ENCODE peak calls at places on chromosomes 16 and 17, in eight cellular contexts. D is substantia nigra; O is HAP-1; E is neural crest cell; G is Ammon's horn; Z is stimulated activated CD8-positive, alpha-beta memory T cell treated with anti-CD3 and anti-CD28 coated beads, Interleukin-15, amount 100 ng/mL, for 24 hours; B is skeletal muscle cell; F is transverse colon. Y is an unnamed sample.

GRCh38 chr16:65697516-65697915 is 575.7 kb upstream of the CDH11 start:
- DNase-seq in D (no peak), O (no peak), E (no peak), G (no peak), Z (no peak), B (no peak), F (no peak), Y (no peak)

GRCh38 chr17:59696682-59697277 is 10.4 kb downstream of the PTRH2 start:
- DNase-seq in D (no peak), O (no peak), E (no peak), G (no peak), Z (no peak), B (no peak), F (no peak), Y (no peak)

GRCh38 chr16:79618712-79619050 is 18.1 kb upstream of the MAF start:
- DNase-seq in D (no peak), O (no peak), E (no peak), G (no peak), Z (no peak), B (no peak), F (no peak), Y (no peak)

GRCh38 chr17:45108595-45109521 is 23.5 kb downstream of the PLCD3 start:
- DNase-seq in D (no peak), O (no peak), E (no peak), G (no peak), Z (no peak), B (no peak), F (peak; percentile 39), Y (no peak)

GRCh38 chr17:8649157-8650118 is 18.9 kb upstream of the MYH10 start:
- DNase-seq in D (no peak), O (no peak), E (no peak), G (no peak), Z (no peak), B (peak; percentile 80), F (no peak), Y (no peak)

GRCh38 chr16:52896478-52897164 is 156.1 kb downstream of the CHD9NB start:
- DNase-seq in D (no peak), O (no peak), E (no peak), G (no peak), Z (no peak), B (no peak), F (no peak), Y (no peak)

GRCh38 chr17:80358861-80359260 is 56.1 kb upstream of the ENDOV start:
- DNase-seq in D (no peak), O (no peak), E (no peak), G (no peak), Z (no peak), B (no peak), F (no peak), Y (no peak)

GRCh38 chr17:68460715-68461114 is 3.4 kb upstream of the WIPI1 start:
- DNase-seq in D (no peak), O (no peak), E (no peak), G (no peak), Z (no peak), B (no peak), F (no peak), Y (no peak)

GRCh38 chr16:27720731-27721547 is 171.0 kb downstream of the KATNIP start:
- DNase-seq in D (peak; percentile 30), O (no peak), E (no peak), G (peak; percentile 64), Z (no peak), B (no peak), F (no peak), Y (peak; percentile 79)

GRCh38 chr16:88596477-88596876 is 26.3 kb downstream of the ZC3H18 start:
- DNase-seq in D (no peak), O (no peak), E (no peak), G (no peak), Z (no peak), B (no peak), F (no peak), Y (peak; percentile 86)